ENCODE peak calls at places on chromosomes 6 and 20, in six cellular contexts. Y is cardiac muscle cell; P is left ventricle myocardium inferior; L is GM13977; I is Panc1; Z is activated CD4-positive, alpha-beta memory T cell treated with anti-CD3 and anti-CD28 coated beads for 36 hours. K is an unnamed sample.

GRCh38 chr6:97437087-97437486 is 154.1 kb upstream of the MMS22L start:
- DNase-seq in Y (peak; percentile 47), P (no peak), L (peak; percentile 9), I (peak; percentile 7), Z (no peak), K (no peak)

GRCh38 chr6:15534970-15535369 is 127.9 kb downstream of the DTNBP1 start:
- DNase-seq in Y (no peak), P (no peak), L (no peak), I (no peak), Z (no peak), K (no peak)

GRCh38 chr20:44098256-44098630 is 88.7 kb downstream of the JPH2 start:
- DNase-seq in Y (no peak), P (no peak), L (no peak), I (no peak), Z (no peak), K (no peak)

GRCh38 chr6:30915591-30915946 is 1.5 kb downstream of the VARS2 start:
- DNase-seq in Y (peak; percentile 75), P (no peak), L (peak; percentile 88), I (no peak), Z (peak; percentile 14), K (no peak)

GRCh38 chr6:125444234-125444949 is 142.6 kb upstream of the HDDC2 start:
- DNase-seq in Y (no peak), P (peak; percentile 70), L (no peak), I (no peak), Z (no peak), K (no peak)

GRCh38 chr20:57043669-57044268 is 222.7 kb downstream of the BMP7 start:
- DNase-seq in Y (no peak), P (no peak), L (no peak), I (no peak), Z (no peak), K (no peak)

GRCh38 chr6:149223120-149223775 is 94.3 kb upstream of the TAB2 start:
- DNase-seq in Y (no peak), P (no peak), L (no peak), I (no peak), Z (no peak), K (no peak)

GRCh38 chr20:63350597-63351379 is 10.4 kb downstream of the CHRNA4 start:
- DNase-seq in Y (no peak), P (no peak), L (no peak), I (no peak), Z (no peak), K (no peak)

GRCh38 chr20:59948828-59949720 is 8.9 kb downstream of the FAM217B start:
- DNase-seq in Y (peak; percentile 60), P (no peak), L (no peak), I (no peak), Z (peak; percentile 27), K (peak; percentile 25)

GRCh38 chr6:47400581-47400980 is 77.0 kb upstream of the CD2AP start:
- DNase-seq in Y (no peak), P (no peak), L (no peak), I (no peak), Z (no peak), K (no peak)

GRCh38 chr6:149046822-149047246 is 270.7 kb upstream of the TAB2 start:
- DNase-seq in Y (no peak), P (no peak), L (no peak), I (no peak), Z (peak; percentile 38), K (no peak)

GRCh38 chr6:43724914-43725642 is 37.5 kb upstream of the MRPS18A start:
- DNase-seq in Y (no peak), P (peak; percentile 70), L (peak; percentile 73), I (no peak), Z (peak; percentile 90), K (peak; percentile 90)

GRCh38 chr6:27753668-27754407 is 158.4 kb downstream of the OR2B2 start:
- DNase-seq in Y (peak; percentile 95), P (peak; percentile 53), L (peak; percentile 74), I (peak; percentile 66), Z (peak; percentile 87), K (peak; percentile 88)

GRCh38 chr20:38673261-38673660 is 51.0 kb upstream of the SLC32A1 start:
- DNase-seq in Y (no peak), P (no peak), L (no peak), I (no peak), Z (no peak), K (no peak)

GRCh38 chr6:166766769-166767168 is 139.7 kb upstream of the RPS6KA2 start:
- DNase-seq in Y (no peak), P (no peak), L (no peak), I (no peak), Z (no peak), K (no peak)

GRCh38 chr20:36950432-36951197 is 893 bp downstream of the SAMHD1 start:
- DNase-seq in Y (no peak), P (peak; percentile 20), L (peak; percentile 24), I (no peak), Z (peak; percentile 57), K (no peak)

GRCh38 chr6:26020983-26021349 is 58.4 kb downstream of the TRIM38 start:
- DNase-seq in Y (peak; percentile 72), P (peak; percentile 56), L (no peak), I (no peak), Z (peak; percentile 77), K (peak; percentile 84)

GRCh38 chr6:116577486-116577885 is 6.2 kb downstream of the RWDD1 start:
- DNase-seq in Y (no peak), P (no peak), L (no peak), I (no peak), Z (no peak), K (no peak)

GRCh38 chr6:142846883-142847287 is 98.1 kb downstream of the HIVEP2 start:
- DNase-seq in Y (no peak), P (no peak), L (no peak), I (peak; percentile 73), Z (no peak), K (no peak)

GRCh38 chr6:3226422-3227362 is 761 bp downstream of the TUBB2B start:
- DNase-seq in Y (peak; percentile 52), P (no peak), L (peak; percentile 71), I (no peak), Z (peak; percentile 32), K (peak; percentile 46)

GRCh38 chr20:21102691-21103311 is 3.4 kb downstream of the LINC00237 start:
- DNase-seq in Y (peak; percentile 70), P (peak; percentile 40), L (peak; percentile 50), I (no peak), Z (peak; percentile 54), K (peak; percentile 47)

GRCh38 chr6:45780523-45780922 is 235.1 kb downstream of the CLIC5 start:
- DNase-seq in Y (no peak), P (no peak), L (no peak), I (no peak), Z (no peak), K (no peak)

GRCh38 chr6:11272491-11273192 is 40.2 kb upstream of the NEDD9 start:
- DNase-seq in Y (peak; percentile 60), P (no peak), L (no peak), I (no peak), Z (no peak), K (no peak)

GRCh38 chr20:24160563-24161355 is 172.2 kb upstream of the GGTLC1 start:
- DNase-seq in Y (peak; percentile 53), P (peak; percentile 22), L (no peak), I (peak; percentile 24), Z (peak; percentile 21), K (peak; percentile 36)